ENCODE peak calls at places on chromosome 19, in four cellular contexts. K is IMR-90, X is GM12878, A is K562. V is an unnamed sample.

GRCh38 chr19:5213667-5214066 is 126.9 kb downstream of the PTPRS start:
- DNase-seq in K (no peak), X (no peak), A (no peak), V (no peak)

GRCh38 chr19:53158119-53158656 is 665 bp downstream of the ZNF347 start:
- DNase-seq in K (peak), X (no peak), A (peak), V (peak)

GRCh38 chr19:29259153-29259552 is 46.2 kb upstream of the UQCRFS1 start:
- DNase-seq in K (no peak), X (no peak), A (peak), V (no peak)

GRCh38 chr19:55643003-55643732 is at the start of gene ZNF581:
- DNase-seq in K (peak), X (peak), A (peak), V (peak)

GRCh38 chr19:56110515-56111448 is 10.3 kb downstream of the ZNF787 start:
- DNase-seq in K (peak), X (no peak), A (no peak), V (peak)

GRCh38 chr19:45632468-45633196 is 6.6 kb downstream of the EML2 start:
- DNase-seq in K (peak), X (no peak), A (peak), V (peak)

GRCh38 chr19:50794074-50794777 is 4.0 kb downstream of the ACP4 start:
- DNase-seq in K (no peak), X (no peak), A (peak), V (no peak)

GRCh38 chr19:13297023-13297422 is 146.8 kb downstream of the IER2 start:
- DNase-seq in K (peak), X (no peak), A (no peak), V (no peak)

GRCh38 chr19:50417138-50417849 is 1.4 kb upstream of the SPIB start:
- DNase-seq in K (no peak), X (no peak), A (no peak), V (no peak)

GRCh38 chr19:30752876-30753275 is 380.7 kb downstream of the ZNF536 start:
- DNase-seq in K (no peak), X (no peak), A (no peak), V (no peak)

GRCh38 chr19:28883241-28883693 is 329.7 kb downstream of the UQCRFS1 start:
- DNase-seq in K (peak), X (no peak), A (no peak), V (no peak)

GRCh38 chr19:21812448-21812847 is 23.5 kb downstream of the ZNF43 start:
- DNase-seq in K (no peak), X (no peak), A (no peak), V (no peak)

GRCh38 chr19:47371269-47371668 is 22.2 kb downstream of the DHX34 start:
- DNase-seq in K (no peak), X (no peak), A (no peak), V (no peak)

GRCh38 chr19:56114711-56115110 is 6.4 kb downstream of the ZNF787 start:
- DNase-seq in K (no peak), X (no peak), A (no peak), V (no peak)

GRCh38 chr19:56108447-56109195 is 12.5 kb downstream of the ZNF787 start:
- DNase-seq in K (peak), X (no peak), A (no peak), V (no peak)

GRCh38 chr19:1232652-1233360 is 5.0 kb downstream of the CBARP start:
- DNase-seq in K (peak), X (no peak), A (no peak), V (peak)

GRCh38 chr19:42201489-42202289 is 15.8 kb downstream of the DEDD2 start:
- DNase-seq in K (no peak), X (peak), A (no peak), V (no peak)

GRCh38 chr19:46451352-46451751 is 20.0 kb downstream of the PNMA8A start:
- DNase-seq in K (no peak), X (no peak), A (no peak), V (no peak)

GRCh38 chr19:36686365-36687213 is 823 bp upstream of the ZNF567 start:
- DNase-seq in K (peak), X (no peak), A (peak), V (no peak)

GRCh38 chr19:58572818-58573657 is at the start of gene MZF1:
- DNase-seq in K (peak), X (peak), A (peak), V (peak)

GRCh38 chr19:51148571-51148970 is 6.5 kb downstream of the SIGLEC7 start:
- DNase-seq in K (no peak), X (no peak), A (no peak), V (no peak)

GRCh38 chr19:13302521-13303270 is 152.5 kb downstream of the IER2 start:
- DNase-seq in K (no peak), X (no peak), A (no peak), V (no peak)

GRCh38 chr19:58166708-58167280 is 16.1 kb upstream of the ZNF274 start:
- DNase-seq in K (no peak), X (no peak), A (no peak), V (no peak)

GRCh38 chr19:10104665-10105221 is 1.4 kb upstream of the PPAN start:
- DNase-seq in K (no peak), X (peak), A (peak), V (no peak)

GRCh38 chr19:4713384-4713951 is 10.2 kb downstream of the DPP9 start:
- DNase-seq in K (peak), X (no peak), A (no peak), V (peak)

GRCh38 chr19:35063940-35064818 is 22.7 kb downstream of the HPN start:
- DNase-seq in K (peak), X (no peak), A (no peak), V (peak)

GRCh38 chr19:6838062-6838655 is 49.2 kb upstream of the ADGRE1 start:
- DNase-seq in K (no peak), X (no peak), A (no peak), V (no peak)

GRCh38 chr19:6833166-6833790 is 54.1 kb upstream of the ADGRE1 start:
- DNase-seq in K (no peak), X (no peak), A (no peak), V (no peak)

GRCh38 chr19:6834433-6834832 is 52.9 kb upstream of the ADGRE1 start:
- DNase-seq in K (no peak), X (no peak), A (no peak), V (no peak)

GRCh38 chr19:6837525-6837924 is 49.9 kb upstream of the ADGRE1 start:
- DNase-seq in K (no peak), X (no peak), A (no peak), V (no peak)

GRCh38 chr19:6835501-6835900 is 51.9 kb upstream of the ADGRE1 start:
- DNase-seq in K (no peak), X (no peak), A (no peak), V (no peak)
- TF ChIP-seq FOS in K (no peak), X (no peak), A (no peak), V (no peak)

DNA sequence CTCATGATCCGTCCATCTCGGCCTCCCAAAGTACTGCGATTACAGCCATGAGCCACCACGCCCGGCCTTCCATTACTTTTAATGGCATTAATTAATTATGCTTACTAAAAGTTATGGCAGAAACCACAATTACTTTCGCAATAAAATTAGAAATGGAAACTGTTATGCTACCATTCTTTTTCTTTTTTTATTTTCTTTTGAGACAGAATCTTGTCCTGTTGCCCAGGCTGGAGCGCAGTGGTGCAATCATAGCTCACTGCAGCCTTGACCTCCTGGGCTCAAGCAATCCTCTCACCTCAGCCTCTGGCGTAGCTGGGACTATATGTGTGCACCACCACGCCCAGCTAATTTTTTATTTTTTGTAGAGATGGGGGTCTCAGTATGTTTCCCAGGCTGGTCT is 4.6 kb upstream of the BST2 start:
- DNase-seq in K (no peak), X (no peak), A (no peak), V (no peak)
- TF ChIP-seq FOS in K (no peak), X (no peak), A (no peak), V (no peak)

DNA sequence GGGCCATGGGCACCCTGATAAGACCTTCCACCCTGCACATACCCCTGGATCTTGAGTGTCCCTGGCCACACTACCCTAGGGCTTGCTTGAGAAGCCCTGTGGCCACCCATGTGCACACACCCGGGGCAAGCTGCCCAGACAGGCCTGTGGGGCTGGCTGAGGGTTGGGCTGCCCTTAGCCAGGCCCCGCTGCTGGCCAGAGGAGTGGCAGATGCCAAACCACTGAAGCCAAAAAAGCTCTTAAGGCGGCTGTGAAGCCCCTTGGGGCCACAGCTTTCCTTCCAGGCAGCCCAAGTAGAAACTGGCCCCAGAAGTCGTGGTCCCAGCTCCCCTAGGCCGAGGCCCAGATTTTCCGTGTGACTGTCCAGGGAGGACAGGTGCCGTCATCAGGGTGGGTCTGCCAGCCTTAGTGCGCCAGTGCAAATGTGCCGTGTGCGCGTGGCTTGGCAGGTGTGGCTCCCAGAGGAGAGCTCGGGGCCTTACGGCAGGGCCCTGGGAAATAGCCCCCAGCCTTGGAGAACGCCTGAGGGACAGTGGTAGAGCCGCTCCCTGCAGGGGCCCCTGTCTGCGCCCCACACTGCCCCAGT is 14.8 kb downstream of the CEBPG start:
- DNase-seq in K (no peak), X (no peak), A (no peak), V (no peak)
- TF ChIP-seq FOS in K (no peak), X (no peak), A (no peak), V (no peak)

GRCh38 chr19:48393196-48393558 is 291 bp upstream of the GRIN2D start:
- DNase-seq in K (no peak), X (no peak), A (no peak), V (no peak)
- TF ChIP-seq FOS in K (no peak), X (no peak), A (no peak), V (no peak)

GRCh38 chr19:39157997-39158389 is 32.4 kb downstream of the PAK4 start:
- DNase-seq in K (no peak), X (no peak), A (no peak), V (no peak)

GRCh38 chr19:39160889-39161672 is 35.5 kb downstream of the PAK4 start:
- DNase-seq in K (peak), X (no peak), A (no peak), V (peak)

GRCh38 chr19:39158646-39159260 is 33.2 kb downstream of the PAK4 start:
- DNase-seq in K (no peak), X (no peak), A (peak), V (no peak)

GRCh38 chr19:39162441-39163043 is 34.2 kb upstream of the NCCRP1 start:
- DNase-seq in K (no peak), X (no peak), A (no peak), V (no peak)

GRCh38 chr19:39160523-39160861 is 34.9 kb downstream of the PAK4 start:
- DNase-seq in K (peak), X (no peak), A (no peak), V (peak)
- TF ChIP-seq FOS in K (no peak), X (no peak), A (no peak), V (no peak)

V was measured in endothelial cell of umbilical vein.